ENCODE peak calls at places on chromosomes 6 and 20, in seven cellular contexts. P is left ventricle myocardium inferior, O is breast epithelium, V is fibroblast of lung, J is heart right ventricle, D is tibial artery, L is mammary epithelial cell. F is an unnamed sample.

GRCh38 chr6:159444073-159444472 is 249.0 kb downstream of the SOD2 start:
- DNase-seq in P (no peak), O (no peak), V (no peak), J (no peak), D (no peak), L (no peak), F (no peak)

GRCh38 chr6:119347466-119348307 is 1.9 kb downstream of the MAN1A1 start:
- DNase-seq in P (peak), O (no peak), V (no peak), J (peak), D (peak), L (no peak), F (no peak)

GRCh38 chr20:59821201-59821600 is 112.2 kb downstream of the SYCP2 start:
- DNase-seq in P (no peak), O (no peak), V (no peak), J (no peak), D (no peak), L (no peak), F (no peak)

GRCh38 chr6:125745281-125746018 is 4.0 kb upstream of the HEY2 start:
- DNase-seq in P (no peak), O (no peak), V (no peak), J (no peak), D (no peak), L (no peak), F (no peak)

GRCh38 chr20:21103582-21104465 is 2.3 kb downstream of the LINC00237 start:
- DNase-seq in P (no peak), O (no peak), V (no peak), J (no peak), D (no peak), L (no peak), F (no peak)

GRCh38 chr6:84086545-84087429 is 53.2 kb downstream of the MRAP2 start:
- DNase-seq in P (no peak), O (no peak), V (no peak), J (no peak), D (no peak), L (no peak), F (no peak)

GRCh38 chr20:41169791-41170351 is 32.5 kb downstream of the PLCG1 start:
- DNase-seq in P (no peak), O (no peak), V (peak), J (no peak), D (peak), L (peak), F (peak)

GRCh38 chr20:25145131-25145530 is 50.4 kb upstream of the ENTPD6 start:
- DNase-seq in P (peak), O (no peak), V (peak), J (peak), D (no peak), L (no peak), F (no peak)

GRCh38 chr20:29874476-29875202 is 1382.8 kb upstream of the DEFB115 start:
- DNase-seq in P (no peak), O (no peak), V (no peak), J (no peak), D (no peak), L (no peak), F (no peak)

GRCh38 chr6:112475083-112475482 is 128.0 kb downstream of the RFPL4B start:
- DNase-seq in P (no peak), O (no peak), V (peak), J (no peak), D (no peak), L (peak), F (no peak)

GRCh38 chr6:12594541-12594893 is 122.0 kb upstream of the PHACTR1 start:
- DNase-seq in P (no peak), O (no peak), V (no peak), J (no peak), D (no peak), L (no peak), F (no peak)

GRCh38 chr6:166488081-166488685 is 98.3 kb downstream of the RAMACL start:
- DNase-seq in P (peak), O (peak), V (peak), J (peak), D (peak), L (no peak), F (no peak)

GRCh38 chr6:68634503-68635411 is at the start of gene ADGRB3:
- DNase-seq in P (peak), O (peak), V (peak), J (peak), D (peak), L (peak), F (no peak)

GRCh38 chr6:88238065-88238464 is 71.9 kb upstream of the CNR1 start:
- DNase-seq in P (no peak), O (no peak), V (no peak), J (no peak), D (no peak), L (peak), F (no peak)

GRCh38 chr6:133241901-133242760 is 974 bp downstream of the EYA4 start:
- DNase-seq in P (peak), O (no peak), V (peak), J (peak), D (no peak), L (peak), F (no peak)

GRCh38 chr6:30317913-30318589 is 8.7 kb upstream of the TRIM39 start:
- DNase-seq in P (no peak), O (no peak), V (no peak), J (no peak), D (no peak), L (no peak), F (no peak)
- H3K4me3 ChIP-seq in P (no peak), O (no peak), V (no peak), J (no peak), D (no peak), L (no peak), F (no peak)

GRCh38 chr20:57400262-57400701 is 9.1 kb downstream of the RBM38 start:
- DNase-seq in P (no peak), O (no peak), V (no peak), J (no peak), D (no peak), L (no peak), F (no peak)
- H3K27ac ChIP-seq in P (no peak), O (peak), V (no peak), J (no peak), D (no peak), L (no peak), F (no peak)

GRCh38 chr20:49283703-49284625 is 6.1 kb upstream of the ZNFX1 start:
- DNase-seq in P (no peak), O (no peak), V (no peak), J (no peak), D (no peak), L (no peak), F (no peak)
- H3K4me3 ChIP-seq in P (no peak), O (no peak), V (no peak), J (no peak), D (no peak), L (no peak), F (no peak)

GRCh38 chr6:37187321-37188022 is 17.5 kb downstream of the PIM1 start:
- DNase-seq in P (no peak), O (no peak), V (no peak), J (no peak), D (no peak), L (no peak), F (no peak)

GRCh38 chr6:37177950-37178517 is 8.1 kb downstream of the PIM1 start:
- DNase-seq in P (no peak), O (no peak), V (no peak), J (no peak), D (no peak), L (no peak), F (no peak)

GRCh38 chr6:37180075-37180474 is 10.1 kb downstream of the PIM1 start:
- DNase-seq in P (no peak), O (no peak), V (no peak), J (no peak), D (no peak), L (no peak), F (no peak)

GRCh38 chr6:37177083-37177949 is 7.4 kb downstream of the PIM1 start:
- DNase-seq in P (no peak), O (no peak), V (no peak), J (no peak), D (no peak), L (no peak), F (no peak)

GRCh38 chr6:37182736-37183590 is 13.0 kb downstream of the PIM1 start:
- DNase-seq in P (no peak), O (no peak), V (no peak), J (no peak), D (peak), L (no peak), F (no peak)
- H3K27ac ChIP-seq in P (peak), O (peak), V (no peak), J (no peak), D (no peak), L (no peak), F (no peak)

DNA sequence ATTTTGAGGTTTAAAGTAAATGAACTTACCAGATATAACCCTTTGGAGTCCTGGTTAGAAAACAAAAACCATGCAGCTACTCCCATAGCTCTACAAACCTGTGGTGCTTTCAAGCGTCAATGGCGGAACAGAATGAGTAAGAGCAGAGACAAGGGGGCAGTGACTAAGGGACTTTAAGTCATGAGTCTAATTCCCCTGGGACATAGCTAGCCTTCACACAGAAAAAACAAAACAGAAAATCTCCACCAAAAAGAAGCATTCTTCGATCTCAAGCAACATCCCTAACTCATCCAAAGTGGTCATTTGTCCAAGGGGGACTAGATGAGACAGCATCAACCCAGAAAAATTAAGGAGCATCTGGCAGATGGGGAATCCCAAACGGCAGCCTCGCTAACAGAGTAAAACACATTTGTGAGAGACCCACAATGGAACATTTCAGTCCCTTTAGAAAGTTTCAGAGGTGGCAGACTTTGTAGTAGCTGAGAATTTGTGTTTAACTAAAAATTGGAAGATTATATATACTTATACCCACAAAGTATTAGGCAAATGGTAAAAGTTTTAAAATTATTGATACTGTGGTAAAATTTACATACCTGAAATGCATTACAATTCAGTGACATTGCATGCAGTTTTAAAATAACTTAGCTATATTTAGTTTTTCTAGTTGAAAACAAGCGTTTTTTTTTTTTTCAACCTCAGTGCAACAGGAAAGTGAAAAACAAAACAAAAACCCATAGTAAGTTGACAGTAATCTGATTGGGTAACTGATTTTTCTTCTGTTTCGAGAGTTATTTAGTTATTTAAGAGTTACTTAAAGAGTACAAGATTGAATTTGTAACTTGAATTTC is 67.5 kb downstream of the KCNQ5 start:
- DNase-seq in P (no peak), O (no peak), V (no peak), J (no peak), D (no peak), L (no peak), F (no peak)
- H3K4me3 ChIP-seq in P (no peak), O (no peak), V (no peak), J (no peak), D (no peak), L (no peak), F (no peak)

DNA sequence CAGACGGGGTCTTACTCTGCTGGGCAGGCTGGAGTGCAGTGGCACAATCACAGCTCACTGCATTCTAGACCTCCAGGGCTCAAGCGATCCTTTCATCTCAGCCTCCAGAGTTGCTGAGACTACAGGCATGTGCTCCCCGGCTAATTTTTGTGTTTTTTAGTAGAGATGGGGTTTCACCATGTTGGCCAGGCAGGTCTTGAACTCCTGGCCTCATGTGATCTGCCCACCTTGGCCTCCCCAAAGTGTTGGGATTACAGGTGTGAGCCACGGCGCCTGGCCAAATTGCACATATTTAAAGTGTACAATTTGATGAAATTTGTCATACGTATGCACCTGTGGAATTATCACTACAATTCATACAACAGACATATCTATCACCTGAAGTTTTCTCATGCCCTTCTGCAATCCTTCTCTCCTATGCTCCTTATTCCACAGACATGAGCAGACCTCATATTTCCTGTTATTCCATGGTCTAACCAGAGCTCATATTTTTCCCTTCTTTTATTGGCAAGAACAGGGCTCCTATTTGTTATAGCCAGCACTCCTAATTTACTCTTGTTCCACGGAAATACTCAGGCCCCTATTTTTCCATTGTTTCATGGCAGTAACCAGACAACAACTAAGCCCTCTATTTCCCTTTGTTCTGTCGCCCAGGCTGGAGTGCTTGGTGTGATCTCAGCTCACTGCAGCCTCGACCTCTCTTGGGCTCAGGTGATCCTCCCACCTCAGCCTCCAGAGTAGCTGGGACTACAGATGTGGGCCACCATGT is 2.2 kb upstream of the CSTL1 start:
- DNase-seq in P (no peak), O (no peak), V (no peak), J (no peak), D (no peak), L (no peak), F (no peak)
- H3K27ac ChIP-seq in P (peak), O (no peak), V (no peak), J (peak), D (no peak), L (no peak), F (no peak)

GRCh38 chr20:37576911-37577310 is 49.2 kb upstream of the BLCAP start:
- DNase-seq in P (no peak), O (no peak), V (no peak), J (no peak), D (no peak), L (no peak), F (no peak)

GRCh38 chr20:37575884-37576283 is 48.2 kb upstream of the BLCAP start:
- DNase-seq in P (no peak), O (no peak), V (no peak), J (no peak), D (no peak), L (no peak), F (no peak)

GRCh38 chr20:37574199-37574890 is 46.7 kb upstream of the BLCAP start:
- DNase-seq in P (no peak), O (no peak), V (no peak), J (no peak), D (no peak), L (no peak), F (no peak)

GRCh38 chr20:37571033-37571432 is 43.4 kb upstream of the BLCAP start:
- DNase-seq in P (no peak), O (no peak), V (no peak), J (no peak), D (no peak), L (no peak), F (no peak)

DNA sequence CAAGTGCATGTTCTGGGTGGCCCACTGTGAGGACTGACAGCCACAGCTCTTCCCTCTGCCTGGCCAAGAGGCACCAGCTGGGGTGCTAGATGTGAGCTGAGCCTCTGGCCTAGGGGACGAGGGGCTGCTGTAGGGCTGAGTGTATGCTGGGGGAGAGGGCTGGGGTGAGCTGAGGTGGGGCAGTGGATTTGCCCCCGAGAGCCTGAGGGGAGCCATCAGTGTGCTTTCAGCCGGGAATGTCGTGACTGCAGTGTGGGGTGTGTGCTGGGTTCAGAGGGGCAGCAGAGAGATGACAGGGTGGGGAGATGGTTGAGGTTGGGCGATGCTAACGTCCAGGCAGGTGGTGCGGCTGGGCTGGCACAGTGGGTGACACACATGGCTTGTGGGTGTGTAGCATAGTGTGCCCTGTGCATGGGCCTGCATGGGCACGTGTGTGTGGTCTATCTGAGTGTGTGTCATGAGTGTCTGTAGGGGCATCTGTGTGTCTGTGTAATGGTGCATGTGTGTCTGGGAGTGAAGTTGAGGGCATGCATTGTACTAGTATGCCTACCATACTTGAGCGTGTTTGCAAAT is 46.0 kb upstream of the BLCAP start:
- DNase-seq in P (no peak), O (no peak), V (no peak), J (no peak), D (no peak), L (no peak), F (no peak)
- H3K4me3 ChIP-seq in P (no peak), O (no peak), V (no peak), J (no peak), D (no peak), L (no peak), F (no peak)

DNA sequence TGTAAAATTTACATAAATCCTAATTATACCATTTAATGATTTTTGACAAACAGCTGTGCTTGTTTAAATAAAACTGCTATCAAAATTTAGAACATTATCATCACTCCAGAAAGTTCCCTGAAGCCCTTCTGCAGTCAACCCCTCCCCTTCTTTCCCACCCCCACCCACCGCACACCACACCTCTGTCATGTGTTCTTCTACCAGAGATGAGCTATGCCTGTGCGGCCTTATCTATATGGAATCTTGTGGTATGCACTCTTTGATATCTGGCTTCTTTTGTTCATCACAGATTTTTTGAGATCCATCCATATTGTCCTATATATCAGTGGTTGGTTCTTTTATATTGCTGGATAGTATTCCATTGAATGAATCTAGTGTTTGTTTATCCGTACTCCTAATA is 7.2 kb downstream of the MYLIP start:
- DNase-seq in P (no peak), O (no peak), V (no peak), J (no peak), D (no peak), L (no peak), F (no peak)
- H3K27ac ChIP-seq in P (peak), O (peak), V (no peak), J (peak), D (peak), L (no peak), F (no peak)

GRCh38 chr20:4685923-4686221 is 35.8 kb upstream of the PRND start:
- DNase-seq in P (no peak), O (no peak), V (no peak), J (no peak), D (no peak), L (no peak), F (no peak)
- H3K4me3 ChIP-seq in P (peak), O (peak), V (peak), J (peak), D (peak), L (no peak), F (peak)